ENCODE peak calls at places on chromosomes 12 and 14, in six cellular contexts. One of them, this sample, is unnamed.

GRCh38 chr14:37142835-37143499 is 29.4 kb downstream of the SLC25A21 start:
- DNase-seq in AG10803: peak
- DNase-seq in pancreas: no peak
- DNase-seq in glutamatergic neuron: no peak
- DNase-seq in psoas muscle: no peak
- DNase-seq in Peyer's patch: no peak
- DNase-seq in this sample: no peak

GRCh38 chr14:64465208-64465821 is at the start of gene AKAP5:
- DNase-seq in Peyer's patch: peak
- DNase-seq in psoas muscle: peak
- DNase-seq in pancreas: peak
- DNase-seq in AG10803: no peak
- DNase-seq in glutamatergic neuron: peak
- DNase-seq in this sample: peak

GRCh38 chr12:122306407-122306806 is 40.1 kb upstream of the VPS33A start:
- DNase-seq in psoas muscle: no peak
- DNase-seq in Peyer's patch: no peak
- DNase-seq in AG10803: no peak
- DNase-seq in pancreas: no peak
- DNase-seq in glutamatergic neuron: no peak
- DNase-seq in this sample: no peak

GRCh38 chr14:90034156-90034555 is 27.6 kb upstream of the KCNK13 start:
- DNase-seq in glutamatergic neuron: no peak
- DNase-seq in psoas muscle: no peak
- DNase-seq in AG10803: no peak
- DNase-seq in Peyer's patch: no peak
- DNase-seq in pancreas: no peak
- DNase-seq in this sample: no peak

GRCh38 chr14:100898935-100899840 is 4.3 kb downstream of the RTL1 start:
- DNase-seq in glutamatergic neuron: no peak
- DNase-seq in pancreas: peak
- DNase-seq in psoas muscle: no peak
- DNase-seq in Peyer's patch: peak
- DNase-seq in AG10803: no peak
- DNase-seq in this sample: no peak

GRCh38 chr14:100303179-100303578 is 3.1 kb downstream of the SLC25A29 start:
- DNase-seq in pancreas: no peak
- DNase-seq in psoas muscle: no peak
- DNase-seq in Peyer's patch: no peak
- DNase-seq in AG10803: no peak
- DNase-seq in glutamatergic neuron: no peak
- DNase-seq in this sample: no peak

GRCh38 chr12:42933461-42934081 is 344.0 kb upstream of the PRICKLE1 start:
- DNase-seq in AG10803: no peak
- DNase-seq in Peyer's patch: no peak
- DNase-seq in glutamatergic neuron: no peak
- DNase-seq in pancreas: no peak
- DNase-seq in psoas muscle: no peak
- DNase-seq in this sample: no peak

GRCh38 chr14:21097616-21098133 is 780 bp downstream of the ZNF219 start:
- DNase-seq in pancreas: no peak
- DNase-seq in AG10803: no peak
- DNase-seq in glutamatergic neuron: peak
- DNase-seq in psoas muscle: peak
- DNase-seq in Peyer's patch: peak
- DNase-seq in this sample: no peak

GRCh38 chr14:26290007-26290530 is 307.8 kb downstream of the NOVA1 start:
- DNase-seq in psoas muscle: no peak
- DNase-seq in glutamatergic neuron: no peak
- DNase-seq in pancreas: no peak
- DNase-seq in AG10803: peak
- DNase-seq in Peyer's patch: no peak
- DNase-seq in this sample: no peak

GRCh38 chr12:43362910-43363694 is 188.9 kb downstream of the ADAMTS20 start:
- DNase-seq in psoas muscle: no peak
- DNase-seq in glutamatergic neuron: no peak
- DNase-seq in Peyer's patch: no peak
- DNase-seq in AG10803: no peak
- DNase-seq in pancreas: no peak
- DNase-seq in this sample: no peak

GRCh38 chr14:45284802-45285201 is 31.8 kb upstream of the MIS18BP1 start:
- DNase-seq in AG10803: no peak
- DNase-seq in pancreas: no peak
- DNase-seq in psoas muscle: no peak
- DNase-seq in Peyer's patch: no peak
- DNase-seq in glutamatergic neuron: no peak
- DNase-seq in this sample: no peak

GRCh38 chr12:26966842-26967241 is 28.6 kb downstream of the FGFR1OP2 start:
- DNase-seq in psoas muscle: no peak
- DNase-seq in pancreas: no peak
- DNase-seq in AG10803: no peak
- DNase-seq in glutamatergic neuron: no peak
- DNase-seq in Peyer's patch: no peak
- DNase-seq in this sample: no peak

GRCh38 chr12:55876110-55876509 is 33.4 kb upstream of the MMP19 start:
- DNase-seq in glutamatergic neuron: no peak
- DNase-seq in psoas muscle: no peak
- DNase-seq in Peyer's patch: no peak
- DNase-seq in AG10803: peak
- DNase-seq in pancreas: no peak
- DNase-seq in this sample: no peak

GRCh38 chr14:40630471-40630870 is 976.2 kb upstream of the LRFN5 start:
- DNase-seq in pancreas: no peak
- DNase-seq in psoas muscle: no peak
- DNase-seq in Peyer's patch: no peak
- DNase-seq in AG10803: no peak
- DNase-seq in glutamatergic neuron: no peak
- DNase-seq in this sample: no peak

GRCh38 chr12:89084751-89085150 is 267.6 kb downstream of the DUSP6 start:
- DNase-seq in psoas muscle: no peak
- DNase-seq in Peyer's patch: no peak
- DNase-seq in pancreas: no peak
- DNase-seq in AG10803: peak
- DNase-seq in glutamatergic neuron: no peak
- DNase-seq in this sample: no peak

GRCh38 chr12:130353081-130353480 is 15.4 kb downstream of the PIWIL1 start:
- DNase-seq in psoas muscle: no peak
- DNase-seq in glutamatergic neuron: no peak
- DNase-seq in AG10803: no peak
- DNase-seq in pancreas: no peak
- DNase-seq in Peyer's patch: no peak
- DNase-seq in this sample: no peak

GRCh38 chr12:129961111-129961510 is 57.3 kb upstream of the TMEM132D start:
- DNase-seq in glutamatergic neuron: no peak
- DNase-seq in psoas muscle: no peak
- DNase-seq in AG10803: no peak
- DNase-seq in Peyer's patch: no peak
- DNase-seq in pancreas: no peak
- DNase-seq in this sample: no peak

GRCh38 chr12:31363826-31364225 is 37.9 kb upstream of the SINHCAF start:
- DNase-seq in glutamatergic neuron: no peak
- DNase-seq in pancreas: no peak
- DNase-seq in Peyer's patch: no peak
- DNase-seq in psoas muscle: no peak
- DNase-seq in AG10803: no peak
- DNase-seq in this sample: no peak

GRCh38 chr14:90235179-90235976 is 21.0 kb upstream of the PSMC1 start:
- DNase-seq in psoas muscle: peak
- DNase-seq in glutamatergic neuron: peak
- DNase-seq in AG10803: peak
- DNase-seq in Peyer's patch: peak
- DNase-seq in pancreas: peak
- DNase-seq in this sample: peak

GRCh38 chr14:99971929-99972747 is 93.1 kb upstream of the EVL start:
- DNase-seq in Peyer's patch: no peak
- DNase-seq in glutamatergic neuron: peak
- DNase-seq in psoas muscle: no peak
- DNase-seq in pancreas: peak
- DNase-seq in AG10803: no peak
- DNase-seq in this sample: no peak

GRCh38 chr14:23366163-23366921 is 1.4 kb upstream of the EFS start:
- DNase-seq in pancreas: no peak
- DNase-seq in glutamatergic neuron: peak
- DNase-seq in AG10803: peak
- DNase-seq in Peyer's patch: peak
- DNase-seq in psoas muscle: peak
- DNase-seq in this sample: no peak

GRCh38 chr12:1422604-1423315 is 171.6 kb downstream of the FBXL14 start:
- DNase-seq in psoas muscle: no peak
- DNase-seq in AG10803: no peak
- DNase-seq in Peyer's patch: no peak
- DNase-seq in pancreas: no peak
- DNase-seq in glutamatergic neuron: no peak
- DNase-seq in this sample: no peak

GRCh38 chr14:53953002-53953827 is 3.4 kb downstream of the BMP4 start:
- DNase-seq in pancreas: peak
- DNase-seq in glutamatergic neuron: peak
- DNase-seq in Peyer's patch: peak
- DNase-seq in psoas muscle: peak
- DNase-seq in AG10803: peak
- DNase-seq in this sample: no peak

GRCh38 chr14:77763978-77764377 is 3.0 kb upstream of the SNW1 start:
- DNase-seq in glutamatergic neuron: no peak
- DNase-seq in Peyer's patch: no peak
- DNase-seq in pancreas: no peak
- DNase-seq in AG10803: no peak
- DNase-seq in psoas muscle: no peak
- DNase-seq in this sample: no peak

GRCh38 chr12:78328524-78328923 is 497.8 kb downstream of the NAV3 start:
- DNase-seq in glutamatergic neuron: no peak
- DNase-seq in psoas muscle: no peak
- DNase-seq in pancreas: no peak
- DNase-seq in Peyer's patch: no peak
- DNase-seq in AG10803: no peak
- DNase-seq in this sample: no peak

GRCh38 chr12:110744697-110745264 is 2.1 kb upstream of the PPP1CC start:
- DNase-seq in Peyer's patch: peak
- DNase-seq in psoas muscle: no peak
- DNase-seq in pancreas: no peak
- DNase-seq in glutamatergic neuron: no peak
- DNase-seq in AG10803: no peak
- DNase-seq in this sample: no peak

GRCh38 chr12:42322567-42322966 is 3.3 kb downstream of the ZCRB1 start:
- DNase-seq in pancreas: no peak
- DNase-seq in Peyer's patch: no peak
- DNase-seq in glutamatergic neuron: no peak
- DNase-seq in AG10803: no peak
- DNase-seq in psoas muscle: no peak
- DNase-seq in this sample: no peak

GRCh38 chr12:100279612-100280244 is 12.8 kb downstream of the SCYL2 start:
- DNase-seq in AG10803: no peak
- DNase-seq in pancreas: no peak
- DNase-seq in Peyer's patch: no peak
- DNase-seq in psoas muscle: no peak
- DNase-seq in glutamatergic neuron: no peak
- DNase-seq in this sample: no peak

GRCh38 chr12:86669010-86669409 is 412.8 kb upstream of the MGAT4C start:
- DNase-seq in Peyer's patch: no peak
- DNase-seq in AG10803: no peak
- DNase-seq in pancreas: no peak
- DNase-seq in glutamatergic neuron: no peak
- DNase-seq in psoas muscle: no peak
- DNase-seq in this sample: no peak

GRCh38 chr14:68363841-68364711 is 428.8 kb downstream of the ZFP36L1 start:
- DNase-seq in psoas muscle: peak
- DNase-seq in Peyer's patch: peak
- DNase-seq in AG10803: no peak
- DNase-seq in glutamatergic neuron: peak
- DNase-seq in pancreas: no peak
- DNase-seq in this sample: no peak
- TF ChIP-seq CTCF in psoas muscle: no peak
- TF ChIP-seq CTCF in Peyer's patch: no peak
- TF ChIP-seq CTCF in AG10803: no peak
- TF ChIP-seq CTCF in glutamatergic neuron: no peak
- TF ChIP-seq CTCF in pancreas: no peak
- TF ChIP-seq CTCF in this sample: no peak

DNA sequence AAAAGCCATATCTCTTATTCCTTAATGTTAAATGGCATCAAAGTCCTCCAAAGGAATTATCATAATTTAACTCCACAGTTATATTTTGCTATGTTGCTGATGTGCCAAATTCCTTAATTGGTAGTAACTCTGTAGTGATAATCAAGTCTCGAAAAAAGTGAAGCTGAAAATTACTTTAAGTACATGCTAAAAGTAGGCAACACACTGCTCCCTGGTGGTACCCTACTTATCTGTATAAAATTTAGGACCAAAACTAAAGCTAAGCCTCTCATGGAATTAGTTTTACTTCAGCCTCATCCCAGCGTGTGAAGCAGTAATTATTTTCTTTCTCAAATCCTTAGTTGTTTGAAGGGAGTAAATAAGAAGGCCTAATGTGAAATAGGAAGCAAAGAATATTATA is 132.8 kb downstream of the TTLL5 start:
- DNase-seq in Peyer's patch: no peak
- DNase-seq in glutamatergic neuron: no peak
- DNase-seq in AG10803: peak
- DNase-seq in pancreas: no peak
- DNase-seq in psoas muscle: no peak
- DNase-seq in this sample: no peak
- TF ChIP-seq CTCF in Peyer's patch: no peak
- TF ChIP-seq CTCF in glutamatergic neuron: no peak
- TF ChIP-seq CTCF in AG10803: peak
- TF ChIP-seq CTCF in pancreas: no peak
- TF ChIP-seq CTCF in psoas muscle: no peak
- TF ChIP-seq CTCF in this sample: no peak

DNA sequence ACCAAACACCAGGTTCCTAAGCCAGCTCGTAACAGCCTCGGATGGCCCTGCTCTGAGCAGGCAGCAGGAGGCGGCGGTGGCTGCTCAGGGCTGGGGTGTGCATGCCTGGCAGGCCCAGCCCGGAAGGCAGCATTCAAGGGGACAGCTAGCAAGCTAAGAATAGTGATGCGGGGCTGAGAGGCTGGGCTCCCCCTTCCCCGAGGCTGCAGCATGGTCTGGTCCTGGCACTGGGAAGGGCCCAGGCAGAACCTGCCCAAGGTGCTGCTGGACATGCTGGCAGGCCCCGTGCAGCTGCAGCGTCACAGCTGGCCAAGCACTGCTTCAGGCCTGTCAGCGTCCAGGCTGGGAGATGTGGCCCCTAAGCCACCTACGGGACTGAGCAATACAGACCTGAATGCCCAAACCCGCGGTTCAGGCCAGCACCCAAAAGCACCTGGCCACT is 26.4 kb upstream of the NUDT14 start:
- DNase-seq in Peyer's patch: no peak
- DNase-seq in psoas muscle: no peak
- DNase-seq in AG10803: no peak
- DNase-seq in pancreas: no peak
- DNase-seq in glutamatergic neuron: peak
- DNase-seq in this sample: no peak
- TF ChIP-seq CTCF in Peyer's patch: no peak
- TF ChIP-seq CTCF in psoas muscle: no peak
- TF ChIP-seq CTCF in AG10803: no peak
- TF ChIP-seq CTCF in pancreas: no peak
- TF ChIP-seq CTCF in glutamatergic neuron: no peak
- TF ChIP-seq CTCF in this sample: no peak

DNA sequence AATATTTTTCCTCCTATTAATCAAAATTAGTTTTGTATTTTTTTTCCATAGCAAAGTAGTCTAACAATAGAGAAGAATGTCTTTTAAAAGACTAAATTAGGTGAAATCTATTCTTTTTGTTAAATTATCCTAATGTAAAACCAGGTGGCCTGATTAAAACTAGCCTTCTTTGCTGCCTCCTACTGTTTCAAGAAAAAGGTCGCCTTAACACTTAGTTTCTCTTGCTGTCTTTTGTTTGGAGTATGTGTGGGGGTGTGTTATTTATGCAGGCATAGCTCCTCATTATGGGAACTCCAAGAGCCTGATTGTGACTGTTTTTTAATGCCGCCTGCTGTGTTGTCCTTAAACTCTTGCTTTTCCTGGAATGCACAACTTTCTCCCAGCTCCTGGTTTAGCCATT is 855.3 kb downstream of the DIO2 start:
- DNase-seq in psoas muscle: no peak
- DNase-seq in AG10803: no peak
- DNase-seq in glutamatergic neuron: no peak
- DNase-seq in pancreas: no peak
- DNase-seq in Peyer's patch: no peak
- DNase-seq in this sample: no peak
- TF ChIP-seq CTCF in psoas muscle: no peak
- TF ChIP-seq CTCF in AG10803: no peak
- TF ChIP-seq CTCF in glutamatergic neuron: no peak
- TF ChIP-seq CTCF in pancreas: no peak
- TF ChIP-seq CTCF in Peyer's patch: no peak
- TF ChIP-seq CTCF in this sample: no peak

This sample was measured in activated B cell treated with CpG ODN at 0.5 μM for 24 hours.